ENCODE peak calls at places on chromosomes 13 and 19, in eight cellular contexts. One of them, this sample, is unnamed. For H3K9me3, the result is how much of the 10 kb centered on the place peaks cover.

GRCh38 chr13:58979851-58980250 is 1183.9 kb downstream of the DIAPH3 start:
- DNase-seq in cardiac muscle cell: no peak
- DNase-seq in NT2/D1: no peak
- DNase-seq in CD8-positive, alpha-beta T cell: no peak
- DNase-seq in lower lobe of right lung: no peak
- DNase-seq in hepatocyte: no peak
- DNase-seq in GM23248: no peak
- DNase-seq in uterus: no peak
- DNase-seq in this sample: no peak

GRCh38 chr19:9729162-9729561 is 39.4 kb downstream of the ZNF846 start:
- DNase-seq in GM23248: no peak
- DNase-seq in cardiac muscle cell: no peak
- DNase-seq in NT2/D1: no peak
- DNase-seq in hepatocyte: no peak
- DNase-seq in uterus: no peak
- DNase-seq in lower lobe of right lung: no peak
- DNase-seq in CD8-positive, alpha-beta T cell: no peak
- DNase-seq in this sample: no peak

GRCh38 chr19:48244289-48244688 is 11.4 kb downstream of the CARD8 start:
- DNase-seq in lower lobe of right lung: no peak
- DNase-seq in uterus: no peak
- DNase-seq in hepatocyte: no peak
- DNase-seq in NT2/D1: no peak
- DNase-seq in GM23248: no peak
- DNase-seq in CD8-positive, alpha-beta T cell: peak
- DNase-seq in cardiac muscle cell: no peak
- DNase-seq in this sample: no peak

GRCh38 chr13:78401833-78402232 is 201.5 kb downstream of the POU4F1 start:
- DNase-seq in cardiac muscle cell: peak
- DNase-seq in uterus: no peak
- DNase-seq in GM23248: no peak
- DNase-seq in hepatocyte: no peak
- DNase-seq in NT2/D1: no peak
- DNase-seq in CD8-positive, alpha-beta T cell: no peak
- DNase-seq in lower lobe of right lung: no peak
- DNase-seq in this sample: no peak

GRCh38 chr19:3785464-3785937 is 680 bp downstream of the MATK start:
- DNase-seq in CD8-positive, alpha-beta T cell: no peak
- DNase-seq in hepatocyte: no peak
- DNase-seq in uterus: no peak
- DNase-seq in GM23248: no peak
- DNase-seq in lower lobe of right lung: no peak
- DNase-seq in NT2/D1: no peak
- DNase-seq in cardiac muscle cell: no peak
- DNase-seq in this sample: no peak

GRCh38 chr19:43636121-43636683 is 3.4 kb downstream of the CADM4 start:
- DNase-seq in cardiac muscle cell: no peak
- DNase-seq in uterus: no peak
- DNase-seq in GM23248: peak
- DNase-seq in NT2/D1: no peak
- DNase-seq in lower lobe of right lung: no peak
- DNase-seq in CD8-positive, alpha-beta T cell: no peak
- DNase-seq in hepatocyte: no peak
- DNase-seq in this sample: no peak

GRCh38 chr19:43470288-43470687 is 4.9 kb upstream of the LYPD3 start:
- DNase-seq in lower lobe of right lung: no peak
- DNase-seq in GM23248: peak
- DNase-seq in cardiac muscle cell: no peak
- DNase-seq in hepatocyte: no peak
- DNase-seq in NT2/D1: no peak
- DNase-seq in CD8-positive, alpha-beta T cell: peak
- DNase-seq in uterus: no peak
- DNase-seq in this sample: no peak

GRCh38 chr13:27403252-27403678 is 21.2 kb upstream of the GTF3A start:
- DNase-seq in CD8-positive, alpha-beta T cell: no peak
- DNase-seq in NT2/D1: no peak
- DNase-seq in cardiac muscle cell: peak
- DNase-seq in GM23248: peak
- DNase-seq in hepatocyte: peak
- DNase-seq in uterus: no peak
- DNase-seq in lower lobe of right lung: no peak
- DNase-seq in this sample: no peak

GRCh38 chr19:55591555-55591954 is 7.8 kb downstream of the FIZ1 start:
- DNase-seq in CD8-positive, alpha-beta T cell: no peak
- DNase-seq in lower lobe of right lung: no peak
- DNase-seq in GM23248: no peak
- DNase-seq in cardiac muscle cell: no peak
- DNase-seq in NT2/D1: no peak
- DNase-seq in hepatocyte: no peak
- DNase-seq in uterus: no peak
- DNase-seq in this sample: no peak

GRCh38 chr13:114282143-114282685 is 813 bp downstream of the UPF3A start:
- DNase-seq in cardiac muscle cell: peak
- DNase-seq in GM23248: peak
- DNase-seq in uterus: peak
- DNase-seq in hepatocyte: peak
- DNase-seq in NT2/D1: peak
- DNase-seq in lower lobe of right lung: peak
- DNase-seq in CD8-positive, alpha-beta T cell: no peak
- DNase-seq in this sample: peak

GRCh38 chr13:31409678-31410356 is 210.0 kb downstream of the B3GLCT start:
- DNase-seq in GM23248: peak
- DNase-seq in lower lobe of right lung: no peak
- DNase-seq in cardiac muscle cell: no peak
- DNase-seq in hepatocyte: peak
- DNase-seq in CD8-positive, alpha-beta T cell: no peak
- DNase-seq in uterus: no peak
- DNase-seq in NT2/D1: no peak
- DNase-seq in this sample: no peak

GRCh38 chr13:51681037-51681678 is 96.9 kb downstream of the WDFY2 start:
- DNase-seq in cardiac muscle cell: no peak
- DNase-seq in CD8-positive, alpha-beta T cell: no peak
- DNase-seq in hepatocyte: peak
- DNase-seq in uterus: no peak
- DNase-seq in NT2/D1: no peak
- DNase-seq in lower lobe of right lung: no peak
- DNase-seq in GM23248: peak
- DNase-seq in this sample: no peak

GRCh38 chr13:106649495-106649894 is 81.6 kb upstream of the ARGLU1 start:
- DNase-seq in hepatocyte: peak
- DNase-seq in lower lobe of right lung: no peak
- DNase-seq in NT2/D1: no peak
- DNase-seq in CD8-positive, alpha-beta T cell: no peak
- DNase-seq in uterus: no peak
- DNase-seq in GM23248: peak
- DNase-seq in cardiac muscle cell: no peak
- DNase-seq in this sample: no peak

GRCh38 chr13:114318624-114319023 is 4.3 kb downstream of the CHAMP1 start:
- DNase-seq in NT2/D1: no peak
- DNase-seq in uterus: no peak
- DNase-seq in hepatocyte: no peak
- DNase-seq in GM23248: peak
- DNase-seq in CD8-positive, alpha-beta T cell: no peak
- DNase-seq in cardiac muscle cell: no peak
- DNase-seq in lower lobe of right lung: no peak
- DNase-seq in this sample: no peak

GRCh38 chr13:49464621-49465325 is 20.7 kb downstream of the SETDB2 start:
- DNase-seq in GM23248: no peak
- DNase-seq in lower lobe of right lung: no peak
- DNase-seq in hepatocyte: no peak
- DNase-seq in cardiac muscle cell: no peak
- DNase-seq in NT2/D1: no peak
- DNase-seq in uterus: no peak
- DNase-seq in CD8-positive, alpha-beta T cell: no peak
- DNase-seq in this sample: no peak

GRCh38 chr13:53941588-53942190 is 913.1 kb downstream of the OLFM4 start:
- DNase-seq in NT2/D1: peak
- DNase-seq in GM23248: no peak
- DNase-seq in CD8-positive, alpha-beta T cell: no peak
- DNase-seq in lower lobe of right lung: no peak
- DNase-seq in hepatocyte: no peak
- DNase-seq in cardiac muscle cell: no peak
- DNase-seq in uterus: no peak
- DNase-seq in this sample: no peak

GRCh38 chr13:81017525-81018152 is 676.7 kb upstream of the SPRY2 start:
- DNase-seq in NT2/D1: peak
- DNase-seq in lower lobe of right lung: no peak
- DNase-seq in CD8-positive, alpha-beta T cell: no peak
- DNase-seq in hepatocyte: peak
- DNase-seq in cardiac muscle cell: peak
- DNase-seq in GM23248: peak
- DNase-seq in uterus: no peak
- DNase-seq in this sample: no peak

GRCh38 chr13:42574011-42574410 is at the start of gene TNFSF11:
- DNase-seq in NT2/D1: peak
- DNase-seq in hepatocyte: peak
- DNase-seq in uterus: no peak
- DNase-seq in lower lobe of right lung: no peak
- DNase-seq in cardiac muscle cell: peak
- DNase-seq in CD8-positive, alpha-beta T cell: no peak
- DNase-seq in GM23248: no peak
- DNase-seq in this sample: no peak

DNA sequence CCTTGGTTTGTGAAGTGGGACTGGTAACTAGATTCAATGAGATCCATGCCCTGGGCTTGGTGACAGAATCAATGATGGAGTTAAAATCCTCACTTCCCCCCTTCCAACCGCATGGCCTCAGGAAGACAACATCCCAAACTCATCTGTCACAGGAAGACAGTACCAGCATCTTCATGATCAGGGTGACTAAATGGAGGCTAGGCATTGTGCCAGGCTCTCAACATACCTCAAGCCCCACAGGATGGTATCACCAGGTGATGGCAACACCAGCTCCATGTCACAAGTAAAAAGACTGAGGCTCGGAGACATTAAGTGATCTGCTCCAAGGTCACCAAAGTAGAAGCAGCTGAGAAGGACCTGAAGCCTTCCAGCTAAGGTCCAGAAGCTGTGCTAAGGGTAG is 14.2 kb downstream of the MED26 start:
- DNase-seq in CD8-positive, alpha-beta T cell: no peak
- DNase-seq in NT2/D1: no peak
- DNase-seq in uterus: no peak
- DNase-seq in hepatocyte: no peak
- DNase-seq in lower lobe of right lung: no peak
- DNase-seq in GM23248: no peak
- DNase-seq in cardiac muscle cell: no peak
- DNase-seq in this sample: no peak
- H3K4me3 ChIP-seq in CD8-positive, alpha-beta T cell: no peak
- H3K4me3 ChIP-seq in NT2/D1: no peak
- H3K4me3 ChIP-seq in uterus: no peak
- H3K4me3 ChIP-seq in hepatocyte: no peak
- H3K4me3 ChIP-seq in lower lobe of right lung: no peak
- H3K4me3 ChIP-seq in GM23248: no peak
- H3K4me3 ChIP-seq in cardiac muscle cell: no peak
- H3K4me3 ChIP-seq in this sample: no peak

DNA sequence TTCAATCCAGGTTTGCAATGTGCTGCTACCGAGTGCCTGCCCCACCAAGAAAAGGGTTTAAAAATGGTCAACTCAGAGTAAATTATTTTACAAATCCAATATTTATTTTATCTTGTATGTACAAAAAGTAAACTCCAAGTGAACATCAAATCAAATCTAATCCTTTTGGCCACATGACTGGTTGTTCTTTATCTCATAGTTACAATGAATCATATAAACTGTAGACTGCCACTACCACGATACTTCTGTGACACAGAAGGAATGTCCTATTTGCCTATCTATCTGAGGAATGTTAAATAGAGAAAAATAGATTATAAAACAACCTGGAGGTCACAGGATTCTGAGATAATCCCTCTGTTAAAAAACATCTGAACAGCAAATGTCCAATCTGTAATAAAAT is 362.6 kb downstream of the NALCN start:
- DNase-seq in uterus: no peak
- DNase-seq in cardiac muscle cell: no peak
- DNase-seq in lower lobe of right lung: no peak
- DNase-seq in NT2/D1: no peak
- DNase-seq in hepatocyte: no peak
- DNase-seq in GM23248: no peak
- DNase-seq in CD8-positive, alpha-beta T cell: no peak
- DNase-seq in this sample: no peak
- H3K9me3 ChIP-seq in uterus: under half
- H3K9me3 ChIP-seq in cardiac muscle cell: under half
- H3K9me3 ChIP-seq in lower lobe of right lung: under half
- H3K9me3 ChIP-seq in NT2/D1: under half
- H3K9me3 ChIP-seq in hepatocyte: under half
- H3K9me3 ChIP-seq in GM23248: under half
- H3K9me3 ChIP-seq in CD8-positive, alpha-beta T cell: under half
- H3K9me3 ChIP-seq in this sample: under half

GRCh38 chr19:46015080-46015960 is 7.5 kb downstream of the PGLYRP1 start:
- DNase-seq in uterus: peak
- DNase-seq in cardiac muscle cell: peak
- DNase-seq in CD8-positive, alpha-beta T cell: peak
- DNase-seq in hepatocyte: peak
- DNase-seq in GM23248: peak
- DNase-seq in lower lobe of right lung: peak
- DNase-seq in NT2/D1: peak
- DNase-seq in this sample: peak
- H3K4me3 ChIP-seq in uterus: peak
- H3K4me3 ChIP-seq in cardiac muscle cell: peak
- H3K4me3 ChIP-seq in CD8-positive, alpha-beta T cell: peak
- H3K4me3 ChIP-seq in hepatocyte: no peak
- H3K4me3 ChIP-seq in GM23248: no peak
- H3K4me3 ChIP-seq in lower lobe of right lung: peak
- H3K4me3 ChIP-seq in NT2/D1: peak
- H3K4me3 ChIP-seq in this sample: no peak

GRCh38 chr19:23475477-23475876 is 80.2 kb upstream of the ZNF91 start:
- DNase-seq in GM23248: no peak
- DNase-seq in hepatocyte: no peak
- DNase-seq in cardiac muscle cell: no peak
- DNase-seq in NT2/D1: no peak
- DNase-seq in uterus: no peak
- DNase-seq in lower lobe of right lung: no peak
- DNase-seq in CD8-positive, alpha-beta T cell: no peak
- DNase-seq in this sample: no peak

GRCh38 chr19:23470873-23471555 is 75.7 kb upstream of the ZNF91 start:
- DNase-seq in CD8-positive, alpha-beta T cell: no peak
- DNase-seq in lower lobe of right lung: no peak
- DNase-seq in cardiac muscle cell: no peak
- DNase-seq in GM23248: no peak
- DNase-seq in uterus: no peak
- DNase-seq in hepatocyte: no peak
- DNase-seq in NT2/D1: no peak
- DNase-seq in this sample: no peak

GRCh38 chr19:23474761-23475160 is 79.5 kb upstream of the ZNF91 start:
- DNase-seq in NT2/D1: no peak
- DNase-seq in CD8-positive, alpha-beta T cell: no peak
- DNase-seq in lower lobe of right lung: no peak
- DNase-seq in GM23248: no peak
- DNase-seq in cardiac muscle cell: no peak
- DNase-seq in hepatocyte: no peak
- DNase-seq in uterus: no peak
- DNase-seq in this sample: no peak

DNA sequence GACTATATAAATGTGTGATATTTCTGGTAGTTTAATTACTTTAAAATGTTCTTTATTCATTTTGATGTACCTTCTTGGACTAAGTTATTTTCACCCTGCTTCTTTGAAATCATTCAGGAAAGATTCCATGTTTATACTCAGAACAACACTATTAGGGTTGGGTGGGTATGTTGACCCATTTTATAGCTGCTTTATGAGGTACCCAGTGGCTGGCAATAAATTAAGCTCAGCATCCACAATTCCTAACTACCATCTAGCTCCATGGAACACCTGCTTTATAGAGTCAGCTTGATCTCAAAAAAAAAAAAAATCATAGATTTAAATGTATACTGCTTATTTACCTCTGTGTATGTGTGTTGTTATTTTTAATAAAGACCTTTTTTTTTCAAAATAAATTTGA is 78.9 kb upstream of the ZNF91 start:
- DNase-seq in cardiac muscle cell: no peak
- DNase-seq in GM23248: no peak
- DNase-seq in lower lobe of right lung: no peak
- DNase-seq in CD8-positive, alpha-beta T cell: no peak
- DNase-seq in hepatocyte: no peak
- DNase-seq in uterus: no peak
- DNase-seq in NT2/D1: no peak
- DNase-seq in this sample: no peak
- H3K9me3 ChIP-seq in cardiac muscle cell: under half
- H3K9me3 ChIP-seq in GM23248: under half
- H3K9me3 ChIP-seq in lower lobe of right lung: under half
- H3K9me3 ChIP-seq in CD8-positive, alpha-beta T cell: under half
- H3K9me3 ChIP-seq in hepatocyte: under half
- H3K9me3 ChIP-seq in uterus: under half
- H3K9me3 ChIP-seq in NT2/D1: under half
- H3K9me3 ChIP-seq in this sample: under half

This sample was measured in aorta.